ENCODE peak calls at places on chromosomes 4 and X, in ten cellular contexts. E is kidney, F is AG04450, P is GM13977, S is neural crest cell, R is mesothelial cell of epicardium, V is HL-60, T is A673, Y is GM20000, W is lower leg skin. J is an unnamed sample.

GRCh38 chr4:93475730-93476129 is 352.8 kb upstream of the ATOH1 start:
- DNase-seq in V (no peak), R (no peak), W (no peak), P (no peak), S (no peak), F (no peak), Y (no peak), E (no peak), T (no peak), J (no peak)

GRCh38 chrX:11449613-11450012 is 156.4 kb downstream of the AMELX start:
- DNase-seq in S (no peak), P (no peak), Y (no peak), F (no peak), T (no peak), V (no peak), R (no peak), E (no peak), W (no peak), J (no peak)

GRCh38 chr4:83599183-83599582 is 63.3 kb downstream of the GPAT3 start:
- DNase-seq in Y (no peak), R (no peak), F (no peak), T (peak), W (no peak), E (no peak), S (no peak), P (no peak), V (no peak), J (peak)

GRCh38 chrX:101460669-101461068 is 24.6 kb upstream of the ARMCX4 start:
- DNase-seq in R (no peak), F (no peak), E (no peak), S (no peak), P (no peak), Y (no peak), T (peak), V (no peak), W (no peak), J (no peak)

GRCh38 chr4:106369456-106370060 is 980 bp upstream of the GIMD1 start:
- DNase-seq in Y (peak), W (no peak), P (peak), F (peak), E (no peak), R (peak), V (peak), T (peak), S (peak), J (peak)

GRCh38 chr4:7653510-7654414 is 219.0 kb upstream of the PSAPL1 start:
- DNase-seq in T (peak), F (no peak), V (no peak), P (no peak), Y (no peak), W (no peak), E (peak), R (no peak), S (no peak), J (no peak)

GRCh38 chr4:147363514-147363913 is 117.4 kb upstream of the EDNRA start:
- DNase-seq in Y (no peak), S (no peak), E (no peak), F (no peak), T (no peak), V (no peak), W (no peak), R (no peak), P (no peak), J (no peak)

GRCh38 chr4:107930821-107931774 is at the start of gene CYP2U1:
- DNase-seq in W (peak), R (peak), P (peak), Y (peak), F (peak), S (peak), E (peak), V (peak), T (peak), J (no peak)

GRCh38 chr4:6153874-6154273 is 46.5 kb downstream of the JAKMIP1 start:
- DNase-seq in F (no peak), P (no peak), R (no peak), W (no peak), S (no peak), E (no peak), T (no peak), Y (no peak), V (no peak), J (no peak)

GRCh38 chrX:120664081-120664480 is 34.2 kb upstream of the C1GALT1C1 start:
- DNase-seq in W (no peak), S (no peak), Y (peak), T (peak), R (no peak), V (no peak), E (no peak), P (no peak), F (no peak), J (no peak)

GRCh38 chrX:70479970-70480659 is 35.5 kb downstream of the DLG3 start:
- DNase-seq in S (no peak), Y (no peak), E (no peak), W (no peak), R (no peak), T (no peak), F (no peak), P (no peak), V (no peak), J (no peak)

GRCh38 chr4:1325176-1325480 is 21.9 kb upstream of the UVSSA start:
- DNase-seq in V (no peak), P (no peak), R (no peak), E (peak), W (no peak), F (no peak), T (no peak), S (no peak), Y (no peak), J (no peak)

GRCh38 chr4:138522366-138522765 is 280.2 kb upstream of the SLC7A11 start:
- DNase-seq in T (peak), R (no peak), E (no peak), V (no peak), W (no peak), S (no peak), Y (peak), P (peak), F (no peak), J (no peak)

GRCh38 chr4:153639556-153640475 is 44.3 kb upstream of the TLR2 start:
- DNase-seq in R (no peak), W (no peak), V (no peak), E (no peak), P (no peak), S (no peak), Y (no peak), F (no peak), T (no peak), J (no peak)

GRCh38 chr4:1201851-1202525 is 29.6 kb upstream of the SPON2 start:
- DNase-seq in W (peak), S (no peak), F (peak), Y (peak), E (peak), P (no peak), V (peak), R (peak), T (no peak), J (peak)

GRCh38 chrX:68840256-68840655 is 11.4 kb downstream of the EFNB1 start:
- DNase-seq in T (no peak), Y (no peak), F (no peak), S (no peak), R (no peak), W (no peak), E (peak), P (no peak), V (no peak), J (no peak)

GRCh38 chrX:68841251-68842049 is 12.6 kb downstream of the EFNB1 start:
- DNase-seq in F (no peak), R (no peak), W (no peak), T (no peak), S (no peak), E (no peak), V (no peak), P (no peak), Y (no peak), J (no peak)

GRCh38 chrX:68843992-68844391 is 15.2 kb downstream of the EFNB1 start:
- DNase-seq in Y (no peak), E (no peak), V (no peak), P (no peak), F (no peak), T (no peak), R (no peak), S (no peak), W (no peak), J (no peak)

GRCh38 chrX:68842781-68843581 is 14.2 kb downstream of the EFNB1 start:
- DNase-seq in P (no peak), T (peak), S (no peak), R (no peak), F (no peak), Y (no peak), W (no peak), V (peak), E (peak), J (no peak)

DNA sequence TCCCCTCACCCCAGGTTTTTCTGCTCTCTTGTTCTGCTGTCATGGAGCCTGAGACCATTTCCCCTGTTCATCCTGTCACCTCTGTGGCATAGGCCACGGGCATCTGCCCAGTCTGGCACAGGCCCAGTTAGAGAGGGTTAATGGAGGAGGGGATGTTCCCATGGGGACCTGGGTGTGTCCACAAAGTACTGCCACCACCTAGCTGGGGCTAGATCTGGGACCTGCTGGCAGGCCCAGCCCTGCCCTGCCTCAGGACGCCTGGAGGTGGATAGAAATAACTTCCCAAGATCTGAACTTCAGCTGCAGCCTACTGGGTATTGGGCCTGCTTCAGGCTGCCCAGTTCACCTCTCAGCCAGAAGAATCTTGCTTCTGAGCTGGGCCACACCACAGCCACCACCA is 13.5 kb downstream of the EFNB1 start:
- DNase-seq in R (no peak), Y (no peak), E (no peak), P (no peak), V (no peak), W (no peak), F (no peak), S (no peak), T (no peak), J (no peak)
- TF ChIP-seq CTCF in R (no peak), Y (no peak), E (no peak), P (no peak), V (no peak), W (no peak), F (no peak), S (no peak), T (no peak), J (no peak)

GRCh38 chrX:13690836-13691235 is 1.9 kb downstream of the RAB9A start:
- DNase-seq in V (no peak), F (no peak), S (no peak), T (no peak), P (no peak), R (no peak), Y (no peak), E (no peak), W (no peak), J (no peak)
- TF ChIP-seq CTCF in V (no peak), F (peak), S (no peak), T (no peak), P (peak), R (no peak), Y (no peak), E (no peak), W (no peak), J (peak)

DNA sequence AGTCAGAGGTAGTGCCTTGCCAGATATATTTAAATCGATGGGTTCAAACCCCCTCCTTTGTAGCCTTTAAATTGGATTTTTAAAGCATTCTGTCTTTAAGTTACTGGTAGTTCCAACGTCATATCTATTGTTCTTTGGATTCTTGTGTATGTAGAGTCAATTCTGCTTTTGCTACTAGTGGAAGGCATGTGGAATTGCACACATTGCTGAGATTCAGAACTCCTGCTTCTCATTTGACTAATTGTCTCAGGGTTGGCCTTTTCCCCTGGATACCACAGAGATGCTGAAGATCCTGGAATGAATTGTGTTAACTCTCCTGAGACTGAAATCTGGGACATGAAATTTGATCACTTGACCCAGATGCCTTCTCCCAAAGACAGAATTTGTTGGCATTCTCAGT is 328.3 kb upstream of the RPS6KA3 start:
- DNase-seq in F (no peak), T (peak), P (no peak), S (no peak), W (no peak), Y (no peak), E (no peak), V (no peak), R (no peak), J (no peak)
- TF ChIP-seq CTCF in F (peak), T (peak), P (no peak), S (peak), W (no peak), Y (no peak), E (no peak), V (no peak), R (peak), J (peak)

DNA sequence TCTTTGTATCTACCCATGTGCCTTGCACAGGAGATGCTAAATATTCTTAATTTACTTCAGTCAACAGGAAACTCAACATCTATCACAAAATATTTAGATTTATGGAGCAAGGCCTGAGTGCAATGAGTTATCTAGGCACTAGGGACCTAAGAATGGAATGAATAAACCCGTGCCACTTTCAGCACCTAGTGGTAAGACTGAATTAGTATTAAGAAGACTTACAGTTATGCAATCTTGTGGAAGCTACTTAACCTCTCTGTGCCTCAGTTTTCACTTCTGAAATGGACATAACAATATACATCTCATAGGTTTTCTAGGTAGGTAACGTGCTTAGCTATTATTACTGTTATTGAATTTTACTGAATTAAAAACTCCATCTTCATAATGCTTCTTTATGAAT is 144.6 kb upstream of the MAP3K15 start:
- DNase-seq in V (no peak), Y (no peak), T (peak), W (no peak), P (no peak), F (no peak), S (no peak), E (no peak), R (no peak), J (no peak)
- TF ChIP-seq CTCF in V (no peak), Y (no peak), T (peak), W (no peak), P (no peak), F (no peak), S (no peak), E (no peak), R (no peak), J (peak)

J was measured in GM12864.